ENCODE peak calls at places on chromosomes 12 and 14, in ten cellular contexts. One of them, this sample, is unnamed.

GRCh38 chr14:101501341-101501740 is 60.0 kb upstream of the DIO3 start:
- DNase-seq in WTC11: no peak
- DNase-seq in GM10248: no peak
- DNase-seq in endothelial cell: no peak
- DNase-seq in GM12865: no peak
- DNase-seq in body of pancreas: no peak
- DNase-seq in Calu3: no peak
- DNase-seq in psoas muscle: no peak
- DNase-seq in uterus: peak
- DNase-seq in cardiac muscle cell: no peak
- DNase-seq in this sample: no peak

GRCh38 chr14:57486767-57487379 is 6.8 kb downstream of the CCDC198 start:
- DNase-seq in WTC11: no peak
- DNase-seq in GM10248: no peak
- DNase-seq in endothelial cell: no peak
- DNase-seq in GM12865: peak
- DNase-seq in body of pancreas: peak
- DNase-seq in Calu3: peak
- DNase-seq in psoas muscle: no peak
- DNase-seq in uterus: no peak
- DNase-seq in cardiac muscle cell: peak
- DNase-seq in this sample: no peak

GRCh38 chr12:32939801-32940200 is 43.2 kb upstream of the PKP2 start:
- DNase-seq in WTC11: no peak
- DNase-seq in GM10248: no peak
- DNase-seq in endothelial cell: no peak
- DNase-seq in GM12865: no peak
- DNase-seq in body of pancreas: no peak
- DNase-seq in Calu3: no peak
- DNase-seq in psoas muscle: no peak
- DNase-seq in uterus: no peak
- DNase-seq in cardiac muscle cell: no peak
- DNase-seq in this sample: no peak

GRCh38 chr12:122159879-122160278 is 14.1 kb downstream of the IL31 start:
- DNase-seq in WTC11: no peak
- DNase-seq in GM10248: no peak
- DNase-seq in endothelial cell: no peak
- DNase-seq in GM12865: no peak
- DNase-seq in body of pancreas: no peak
- DNase-seq in Calu3: no peak
- DNase-seq in psoas muscle: no peak
- DNase-seq in uterus: no peak
- DNase-seq in cardiac muscle cell: no peak
- DNase-seq in this sample: no peak

GRCh38 chr14:102517412-102518062 is 8.0 kb upstream of the ANKRD9 start:
- DNase-seq in WTC11: peak
- DNase-seq in GM10248: no peak
- DNase-seq in endothelial cell: peak
- DNase-seq in GM12865: no peak
- DNase-seq in body of pancreas: no peak
- DNase-seq in Calu3: no peak
- DNase-seq in psoas muscle: no peak
- DNase-seq in uterus: no peak
- DNase-seq in cardiac muscle cell: no peak
- DNase-seq in this sample: peak

GRCh38 chr12:104877107-104877705 is 80.9 kb downstream of the SLC41A2 start:
- DNase-seq in WTC11: no peak
- DNase-seq in GM10248: peak
- DNase-seq in endothelial cell: peak
- DNase-seq in GM12865: peak
- DNase-seq in body of pancreas: peak
- DNase-seq in Calu3: peak
- DNase-seq in psoas muscle: no peak
- DNase-seq in uterus: peak
- DNase-seq in cardiac muscle cell: peak
- DNase-seq in this sample: peak

GRCh38 chr12:31002361-31002725 is 71.3 kb upstream of the DDX11 start:
- DNase-seq in WTC11: no peak
- DNase-seq in GM10248: no peak
- DNase-seq in endothelial cell: no peak
- DNase-seq in GM12865: no peak
- DNase-seq in body of pancreas: no peak
- DNase-seq in Calu3: no peak
- DNase-seq in psoas muscle: no peak
- DNase-seq in uterus: no peak
- DNase-seq in cardiac muscle cell: no peak
- DNase-seq in this sample: no peak

GRCh38 chr12:58302487-58303011 is 361.2 kb downstream of the ATP23 start:
- DNase-seq in WTC11: no peak
- DNase-seq in GM10248: no peak
- DNase-seq in endothelial cell: no peak
- DNase-seq in GM12865: no peak
- DNase-seq in body of pancreas: peak
- DNase-seq in Calu3: peak
- DNase-seq in psoas muscle: no peak
- DNase-seq in uterus: no peak
- DNase-seq in cardiac muscle cell: no peak
- DNase-seq in this sample: no peak

GRCh38 chr14:77338332-77338731 is 17.5 kb downstream of the GSTZ1 start:
- DNase-seq in WTC11: no peak
- DNase-seq in GM10248: no peak
- DNase-seq in endothelial cell: no peak
- DNase-seq in GM12865: no peak
- DNase-seq in body of pancreas: no peak
- DNase-seq in Calu3: no peak
- DNase-seq in psoas muscle: no peak
- DNase-seq in uterus: no peak
- DNase-seq in cardiac muscle cell: no peak
- DNase-seq in this sample: no peak

GRCh38 chr14:96271421-96271762 is 15.4 kb downstream of the BDKRB1 start:
- DNase-seq in WTC11: no peak
- DNase-seq in GM10248: no peak
- DNase-seq in endothelial cell: no peak
- DNase-seq in GM12865: no peak
- DNase-seq in body of pancreas: no peak
- DNase-seq in Calu3: no peak
- DNase-seq in psoas muscle: no peak
- DNase-seq in uterus: no peak
- DNase-seq in cardiac muscle cell: no peak
- DNase-seq in this sample: no peak

GRCh38 chr14:36070056-36071043 is 106.2 kb downstream of the PTCSC3 start:
- DNase-seq in WTC11: peak
- DNase-seq in GM10248: peak
- DNase-seq in endothelial cell: peak
- DNase-seq in GM12865: peak
- DNase-seq in body of pancreas: peak
- DNase-seq in Calu3: peak
- DNase-seq in psoas muscle: no peak
- DNase-seq in uterus: no peak
- DNase-seq in cardiac muscle cell: peak
- DNase-seq in this sample: peak

GRCh38 chr12:116837082-116837481 is 44.2 kb downstream of the HRK start:
- DNase-seq in WTC11: no peak
- DNase-seq in GM10248: no peak
- DNase-seq in endothelial cell: no peak
- DNase-seq in GM12865: no peak
- DNase-seq in body of pancreas: no peak
- DNase-seq in Calu3: no peak
- DNase-seq in psoas muscle: no peak
- DNase-seq in uterus: no peak
- DNase-seq in cardiac muscle cell: no peak
- DNase-seq in this sample: no peak

GRCh38 chr12:116066381-116067230 is 210.9 kb downstream of the MED13L start:
- DNase-seq in WTC11: peak
- DNase-seq in GM10248: peak
- DNase-seq in endothelial cell: peak
- DNase-seq in GM12865: peak
- DNase-seq in body of pancreas: peak
- DNase-seq in Calu3: peak
- DNase-seq in psoas muscle: no peak
- DNase-seq in uterus: no peak
- DNase-seq in cardiac muscle cell: peak
- DNase-seq in this sample: peak

GRCh38 chr14:96264850-96265249 is 8.8 kb downstream of the BDKRB1 start:
- DNase-seq in WTC11: peak
- DNase-seq in GM10248: no peak
- DNase-seq in endothelial cell: no peak
- DNase-seq in GM12865: no peak
- DNase-seq in body of pancreas: no peak
- DNase-seq in Calu3: no peak
- DNase-seq in psoas muscle: no peak
- DNase-seq in uterus: no peak
- DNase-seq in cardiac muscle cell: no peak
- DNase-seq in this sample: no peak

GRCh38 chr12:110282956-110283817 is 2.1 kb downstream of the ATP2A2 start:
- DNase-seq in WTC11: no peak
- DNase-seq in GM10248: no peak
- DNase-seq in endothelial cell: no peak
- DNase-seq in GM12865: peak
- DNase-seq in body of pancreas: no peak
- DNase-seq in Calu3: no peak
- DNase-seq in psoas muscle: no peak
- DNase-seq in uterus: no peak
- DNase-seq in cardiac muscle cell: no peak
- DNase-seq in this sample: no peak

GRCh38 chr12:112524676-112525425 is 106.1 kb downstream of the PTPN11 start:
- DNase-seq in WTC11: peak
- DNase-seq in GM10248: no peak
- DNase-seq in endothelial cell: no peak
- DNase-seq in GM12865: no peak
- DNase-seq in body of pancreas: no peak
- DNase-seq in Calu3: peak
- DNase-seq in psoas muscle: no peak
- DNase-seq in uterus: no peak
- DNase-seq in cardiac muscle cell: no peak
- DNase-seq in this sample: no peak
- TF ChIP-seq CTCF in WTC11: no peak
- TF ChIP-seq CTCF in GM10248: no peak
- TF ChIP-seq CTCF in endothelial cell: peak
- TF ChIP-seq CTCF in GM12865: no peak
- TF ChIP-seq CTCF in body of pancreas: peak
- TF ChIP-seq CTCF in Calu3: peak
- TF ChIP-seq CTCF in psoas muscle: no peak
- TF ChIP-seq CTCF in uterus: no peak
- TF ChIP-seq CTCF in cardiac muscle cell: peak
- TF ChIP-seq CTCF in this sample: peak

DNA sequence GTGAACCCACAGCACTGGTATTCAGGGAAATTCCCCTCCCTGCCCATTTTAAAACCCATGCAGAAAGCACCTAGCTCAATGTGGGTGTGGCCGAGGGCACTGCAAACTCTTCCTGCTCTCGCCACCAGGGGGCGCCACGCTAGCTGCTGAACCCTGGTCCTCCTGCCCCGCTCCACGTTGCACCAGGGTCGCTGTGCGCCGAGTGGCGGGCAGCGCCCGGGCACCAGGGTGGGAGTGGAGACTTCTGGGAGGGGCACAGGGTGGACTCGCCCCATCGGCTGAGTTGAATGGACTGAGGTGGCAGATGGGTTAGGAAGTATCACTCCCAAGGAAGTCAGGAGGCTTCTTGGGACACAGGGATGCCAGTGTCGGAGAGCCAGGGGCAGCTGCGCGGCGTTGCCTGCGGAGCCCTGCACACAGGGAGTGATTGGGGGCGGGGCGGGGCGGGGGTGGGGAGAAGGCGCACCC is 48.1 kb upstream of the BCL11B start:
- DNase-seq in WTC11: peak
- DNase-seq in GM10248: peak
- DNase-seq in endothelial cell: peak
- DNase-seq in GM12865: peak
- DNase-seq in body of pancreas: peak
- DNase-seq in Calu3: peak
- DNase-seq in psoas muscle: no peak
- DNase-seq in uterus: no peak
- DNase-seq in cardiac muscle cell: peak
- DNase-seq in this sample: peak
- TF ChIP-seq CTCF in WTC11: peak
- TF ChIP-seq CTCF in GM10248: peak
- TF ChIP-seq CTCF in endothelial cell: peak
- TF ChIP-seq CTCF in GM12865: peak
- TF ChIP-seq CTCF in body of pancreas: peak
- TF ChIP-seq CTCF in Calu3: peak
- TF ChIP-seq CTCF in psoas muscle: peak
- TF ChIP-seq CTCF in uterus: peak
- TF ChIP-seq CTCF in cardiac muscle cell: peak
- TF ChIP-seq CTCF in this sample: peak

DNA sequence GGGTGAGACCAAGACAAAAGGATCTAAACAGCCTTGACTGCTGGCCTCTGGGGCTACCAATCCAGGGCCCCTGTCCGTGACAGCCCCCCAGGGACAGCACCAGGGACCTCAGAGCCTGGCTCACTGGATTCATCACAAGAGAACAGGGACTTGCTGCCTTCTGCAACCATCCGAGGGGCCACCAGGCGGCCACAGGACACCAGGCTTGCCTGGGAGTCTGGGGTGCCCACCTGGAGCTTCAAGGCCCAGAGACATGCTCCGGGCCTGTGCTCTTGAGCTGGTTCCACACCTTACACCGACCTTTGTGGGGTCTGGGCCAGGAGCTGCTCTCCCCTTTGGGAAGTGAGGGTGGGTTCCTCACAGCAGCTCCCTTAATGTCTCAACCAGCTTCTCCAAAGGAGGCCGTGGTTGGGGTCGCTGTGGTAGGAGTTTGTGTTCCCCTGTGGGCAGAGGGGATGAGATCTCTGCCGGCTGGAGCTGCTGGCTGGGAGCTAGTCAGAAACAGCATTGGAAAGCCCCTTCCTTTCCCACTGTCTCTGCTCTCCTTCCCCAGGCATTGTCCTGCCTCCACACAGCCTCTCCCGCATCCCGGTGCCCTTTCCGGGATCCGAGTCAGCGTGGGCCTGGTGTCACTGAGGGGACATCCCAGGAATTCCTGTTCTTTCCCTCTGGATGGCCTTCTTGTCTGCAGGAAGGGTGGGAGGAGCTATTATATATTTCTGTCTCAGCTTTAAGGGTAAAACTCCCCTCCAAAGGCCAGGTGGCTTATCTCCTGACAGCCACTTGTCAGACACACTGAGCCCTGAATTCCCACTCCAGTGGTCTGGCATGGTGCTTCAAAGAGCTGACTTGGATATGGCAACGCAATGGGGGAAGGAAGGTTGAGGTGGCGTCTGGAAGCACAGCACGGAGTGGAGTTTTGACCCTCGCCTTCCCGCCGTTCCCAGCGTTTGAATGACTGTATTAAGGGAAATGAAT is 5.1 kb upstream of the PAPLN start:
- DNase-seq in WTC11: peak
- DNase-seq in GM10248: peak
- DNase-seq in endothelial cell: peak
- DNase-seq in GM12865: peak
- DNase-seq in body of pancreas: no peak
- DNase-seq in Calu3: peak
- DNase-seq in psoas muscle: peak
- DNase-seq in uterus: no peak
- DNase-seq in cardiac muscle cell: peak
- DNase-seq in this sample: no peak
- TF ChIP-seq CTCF in WTC11: peak
- TF ChIP-seq CTCF in GM10248: peak
- TF ChIP-seq CTCF in endothelial cell: peak
- TF ChIP-seq CTCF in GM12865: peak
- TF ChIP-seq CTCF in body of pancreas: no peak
- TF ChIP-seq CTCF in Calu3: peak
- TF ChIP-seq CTCF in psoas muscle: no peak
- TF ChIP-seq CTCF in uterus: no peak
- TF ChIP-seq CTCF in cardiac muscle cell: peak
- TF ChIP-seq CTCF in this sample: peak

GRCh38 chr12:88781909-88782308 is 201.6 kb upstream of the KITLG start:
- DNase-seq in WTC11: no peak
- DNase-seq in GM10248: no peak
- DNase-seq in endothelial cell: no peak
- DNase-seq in GM12865: no peak
- DNase-seq in body of pancreas: no peak
- DNase-seq in Calu3: no peak
- DNase-seq in psoas muscle: no peak
- DNase-seq in uterus: no peak
- DNase-seq in cardiac muscle cell: no peak
- DNase-seq in this sample: no peak
- TF ChIP-seq CTCF in WTC11: no peak
- TF ChIP-seq CTCF in GM10248: no peak
- TF ChIP-seq CTCF in endothelial cell: no peak
- TF ChIP-seq CTCF in GM12865: no peak
- TF ChIP-seq CTCF in body of pancreas: no peak
- TF ChIP-seq CTCF in Calu3: no peak
- TF ChIP-seq CTCF in psoas muscle: no peak
- TF ChIP-seq CTCF in uterus: no peak
- TF ChIP-seq CTCF in cardiac muscle cell: no peak
- TF ChIP-seq CTCF in this sample: no peak

This sample was measured in neural crest cell.